ENCODE peak calls at places on chromosomes 3 and 15, in eight cellular contexts. T, S, B, V, W, Z, A and K are unnamed samples.

GRCh38 chr15:60047701-60048100 is 43.6 kb downstream of the FOXB1 start:
- DNase-seq in T (no peak), A (no peak), Z (peak; percentile 7), V (no peak), W (no peak), S (no peak), B (no peak), K (no peak)

GRCh38 chr15:78640840-78641733 is at the start of gene CHRNB4:
- DNase-seq in T (no peak), S (no peak), A (peak; percentile 87), Z (peak; percentile 35), B (no peak), V (peak; percentile 49), W (no peak), K (no peak)

GRCh38 chr3:124883766-124884473 is 3.2 kb downstream of the ITGB5 start:
- DNase-seq in B (no peak), W (no peak), Z (no peak), V (no peak), A (no peak), S (peak; percentile 27), T (no peak), K (no peak)

GRCh38 chr3:97949110-97949485 is 23.1 kb downstream of the RIOX2 start:
- DNase-seq in W (no peak), A (no peak), S (no peak), V (no peak), Z (no peak), B (no peak), T (no peak), K (no peak)

GRCh38 chr3:197417451-197417850 is 119.0 kb upstream of the DLG1 start:
- DNase-seq in S (peak; percentile 57), W (no peak), A (no peak), Z (peak; percentile 41), B (no peak), T (no peak), V (no peak), K (no peak)

GRCh38 chr3:184262166-184262926 is 993 bp upstream of the CAMK2N2 start:
- DNase-seq in W (peak; percentile 85), T (no peak), V (no peak), Z (no peak), B (no peak), S (no peak), A (peak; percentile 36), K (no peak)

GRCh38 chr3:61828158-61828874 is 266.9 kb downstream of the PTPRG start:
- DNase-seq in T (no peak), B (no peak), V (no peak), Z (no peak), A (no peak), S (no peak), W (no peak), K (no peak)

GRCh38 chr3:43163895-43164493 is 58.1 kb upstream of the POMGNT2 start:
- DNase-seq in Z (no peak), W (no peak), V (no peak), B (no peak), A (no peak), T (no peak), S (no peak), K (no peak)

GRCh38 chr15:38300395-38300794 is 47.8 kb downstream of the SPRED1 start:
- DNase-seq in W (no peak), Z (peak; percentile 40), V (no peak), T (no peak), B (no peak), S (peak; percentile 25), A (no peak), K (no peak)

GRCh38 chr3:20256144-20256543 is 70.1 kb upstream of the SGO1 start:
- DNase-seq in W (no peak), V (no peak), S (peak; percentile 23), A (no peak), B (no peak), Z (no peak), T (no peak), K (no peak)

GRCh38 chr15:99593070-99593469 is 27.3 kb downstream of the MEF2A start:
- DNase-seq in B (no peak), Z (no peak), T (no peak), V (no peak), S (no peak), A (no peak), W (no peak), K (no peak)

GRCh38 chr3:124887177-124887995 is at the start of gene ITGB5:
- DNase-seq in S (peak; percentile 82), A (peak; percentile 84), W (no peak), B (peak; percentile 9), T (peak; percentile 70), V (peak; percentile 72), Z (peak; percentile 65), K (peak; percentile 26)

GRCh38 chr15:69780374-69780773 is 317.3 kb downstream of the TLE3 start:
- DNase-seq in Z (no peak), S (peak; percentile 27), A (no peak), B (no peak), T (no peak), V (no peak), W (no peak), K (no peak)

GRCh38 chr15:28943611-28944230 is 57.9 kb downstream of the APBA2 start:
- DNase-seq in S (no peak), W (no peak), T (no peak), B (no peak), V (no peak), Z (no peak), A (no peak), K (no peak)

GRCh38 chr3:195025881-195026200 is 245.1 kb downstream of the XXYLT1 start:
- DNase-seq in A (no peak), B (no peak), W (no peak), S (no peak), Z (no peak), V (no peak), T (no peak), K (no peak)

GRCh38 chr15:73225358-73226015 is 143.3 kb downstream of the HCN4 start:
- DNase-seq in T (no peak), A (peak; percentile 24), W (no peak), B (no peak), Z (no peak), V (no peak), S (no peak), K (peak; percentile 67)

GRCh38 chr15:55372701-55373440 is 35.3 kb downstream of the CCPG1 start:
- DNase-seq in T (no peak), V (no peak), Z (peak; percentile 24), W (no peak), S (no peak), A (no peak), B (no peak), K (no peak)

GRCh38 chr3:183131735-183132134 is 30.8 kb downstream of the LAMP3 start:
- DNase-seq in A (no peak), T (no peak), V (no peak), B (no peak), S (peak; percentile 49), Z (peak; percentile 75), W (no peak), K (no peak)

GRCh38 chr3:188061133-188061532 is 92.8 kb upstream of the LPP start:
- DNase-seq in W (no peak), B (peak; percentile 24), A (no peak), T (no peak), Z (peak; percentile 79), V (no peak), S (peak; percentile 53), K (peak; percentile 72)

GRCh38 chr15:72511536-72511935 is 37.4 kb downstream of the ARIH1 start:
- DNase-seq in S (peak; percentile 14), W (no peak), A (no peak), T (no peak), Z (no peak), B (no peak), V (no peak), K (no peak)

GRCh38 chr3:11145888-11146287 is 8.4 kb upstream of the HRH1 start:
- DNase-seq in V (no peak), S (peak; percentile 94), A (no peak), W (no peak), T (no peak), Z (peak; percentile 84), B (no peak), K (no peak)

GRCh38 chr3:184429786-184430185 is 49.9 kb downstream of the CHRD start:
- DNase-seq in W (no peak), A (no peak), B (no peak), T (no peak), Z (no peak), V (no peak), S (no peak), K (no peak)

GRCh38 chr3:23324745-23325144 is 121.6 kb downstream of the UBE2E2 start:
- DNase-seq in S (peak; percentile 67), Z (peak; percentile 67), V (no peak), A (no peak), B (peak; percentile 65), W (no peak), T (no peak), K (no peak)

GRCh38 chr3:64974401-64974800 is 286.6 kb upstream of the ADAMTS9 start:
- DNase-seq in S (no peak), B (no peak), Z (no peak), A (no peak), W (no peak), V (no peak), T (no peak), K (no peak)

GRCh38 chr3:138560501-138560900 is 33.6 kb downstream of the CEP70 start:
- DNase-seq in V (no peak), Z (no peak), T (no peak), S (no peak), A (no peak), B (no peak), W (no peak), K (no peak)

GRCh38 chr3:126167550-126167949 is 12.8 kb downstream of the ALDH1L1 start:
- DNase-seq in B (no peak), W (no peak), T (no peak), V (no peak), Z (no peak), S (no peak), A (no peak), K (no peak)

GRCh38 chr15:68729789-68730201 is 90.9 kb downstream of the ANP32A start:
- DNase-seq in T (no peak), S (peak; percentile 22), W (no peak), V (no peak), Z (peak; percentile 16), A (no peak), B (no peak), K (no peak)

GRCh38 chr15:48582472-48583235 is 62.9 kb downstream of the FBN1 start:
- DNase-seq in A (no peak), Z (peak; percentile 95), W (no peak), B (no peak), S (peak; percentile 88), V (peak; percentile 6), T (no peak), K (no peak)

GRCh38 chr15:41977757-41978369 is 5.5 kb upstream of the EHD4 start:
- DNase-seq in V (no peak), Z (no peak), T (no peak), S (no peak), B (no peak), W (no peak), A (no peak), K (no peak)

GRCh38 chr15:79858469-79858868 is 38.3 kb downstream of the MTHFS start:
- DNase-seq in S (no peak), A (no peak), Z (peak; percentile 33), B (peak; percentile 37), V (no peak), W (no peak), T (no peak), K (no peak)

GRCh38 chr3:82423485-82423884 is 662.0 kb upstream of the GBE1 start:
- DNase-seq in W (no peak), B (no peak), V (no peak), A (peak; percentile 10), T (no peak), S (no peak), Z (no peak), K (no peak)

GRCh38 chr15:79549196-79549595 is 117.1 kb downstream of the MINAR1 start:
- DNase-seq in T (no peak), Z (no peak), A (no peak), S (no peak), B (no peak), W (no peak), V (no peak), K (no peak)

GRCh38 chr15:86040360-86041095 is 39.1 kb upstream of the AGBL1 start:
- DNase-seq in V (no peak), A (peak; percentile 55), T (no peak), S (no peak), W (no peak), B (no peak), Z (no peak), K (no peak)

GRCh38 chr3:194575484-194576210 is 57.6 kb downstream of the TMEM44 start:
- DNase-seq in S (no peak), Z (peak; percentile 80), A (peak; percentile 33), V (no peak), T (no peak), W (no peak), B (peak; percentile 36), K (no peak)